ENCODE peak calls at places on chromosomes 16 and 17, in seven cellular contexts. O, E, Y, F, C, W and X are unnamed samples.
A peak's percentile ranks its signal among the peaks of the same experiment; 100 is the strongest.

GRCh38 chr17:51118330-51119195 is 2.1 kb downstream of the SPAG9 start:
- DNase-seq in O (peak; percentile 76), E (no peak), Y (no peak), F (no peak), C (no peak), W (no peak), X (peak; percentile 95)

GRCh38 chr16:6913535-6913934 is 419.1 kb upstream of the RBFOX1 start:
- DNase-seq in O (no peak), E (no peak), Y (no peak), F (no peak), C (no peak), W (no peak), X (no peak)

GRCh38 chr17:20995873-20996723 is 46.7 kb downstream of the USP22 start:
- DNase-seq in O (no peak), E (no peak), Y (no peak), F (no peak), C (no peak), W (no peak), X (no peak)

GRCh38 chr17:46831573-46832305 is 13.2 kb upstream of the WNT3 start:
- DNase-seq in O (no peak), E (no peak), Y (no peak), F (no peak), C (no peak), W (no peak), X (no peak)

GRCh38 chr17:75077490-75078096 is 10.2 kb upstream of the SLC16A5 start:
- DNase-seq in O (peak; percentile 83), E (peak; percentile 48), Y (peak; percentile 54), F (no peak), C (no peak), W (no peak), X (peak; percentile 71)

GRCh38 chr17:59796138-59796537 is 88.7 kb downstream of the VMP1 start:
- DNase-seq in O (no peak), E (no peak), Y (no peak), F (no peak), C (no peak), W (no peak), X (no peak)

GRCh38 chr16:90016339-90016950 is 2.8 kb downstream of the DBNDD1 start:
- DNase-seq in O (no peak), E (no peak), Y (no peak), F (no peak), C (no peak), W (no peak), X (no peak)

GRCh38 chr16:800834-801488 is 427 bp upstream of the GNG13 start:
- DNase-seq in O (no peak), E (no peak), Y (no peak), F (no peak), C (no peak), W (no peak), X (no peak)

GRCh38 chr17:81196505-81197408 is 26.0 kb downstream of the CEP131 start:
- DNase-seq in O (no peak), E (no peak), Y (no peak), F (no peak), C (no peak), W (no peak), X (no peak)

GRCh38 chr17:79814966-79815835 is 18.3 kb upstream of the CBX8 start:
- DNase-seq in O (peak; percentile 88), E (peak; percentile 60), Y (no peak), F (no peak), C (no peak), W (no peak), X (peak; percentile 88)

GRCh38 chr16:23739516-23739915 is 15.3 kb upstream of the CHP2 start:
- DNase-seq in O (no peak), E (no peak), Y (no peak), F (no peak), C (no peak), W (no peak), X (no peak)

GRCh38 chr16:53836680-53837079 is 132.7 kb downstream of the FTO start:
- DNase-seq in O (no peak), E (no peak), Y (no peak), F (no peak), C (no peak), W (no peak), X (no peak)

GRCh38 chr16:2519711-2520080 is 475 bp upstream of the AMDHD2 start:
- DNase-seq in O (no peak), E (no peak), Y (no peak), F (peak; percentile 81), C (no peak), W (no peak), X (no peak)

GRCh38 chr17:954431-955164 is 25.0 kb downstream of the NXN start:
- DNase-seq in O (no peak), E (peak; percentile 37), Y (no peak), F (no peak), C (no peak), W (no peak), X (no peak)

GRCh38 chr16:85836706-85837582 is 37.4 kb downstream of the COX4I1 start:
- DNase-seq in O (no peak), E (no peak), Y (no peak), F (no peak), C (no peak), W (no peak), X (no peak)

GRCh38 chr16:17469742-17470001 is 1.1 kb downstream of the XYLT1 start:
- DNase-seq in O (no peak), E (no peak), Y (no peak), F (no peak), C (no peak), W (no peak), X (no peak)

GRCh38 chr17:82242977-82243647 is 14.3 kb downstream of the SLC16A3 start:
- DNase-seq in O (peak; percentile 88), E (peak; percentile 93), Y (no peak), F (no peak), C (no peak), W (no peak), X (peak; percentile 89)

GRCh38 chr17:20202141-20202574 is 193.0 kb downstream of the SPECC1 start:
- DNase-seq in O (no peak), E (no peak), Y (no peak), F (no peak), C (no peak), W (no peak), X (no peak)

GRCh38 chr16:12618515-12618914 is 185.2 kb downstream of the CPPED1 start:
- DNase-seq in O (no peak), E (no peak), Y (no peak), F (no peak), C (no peak), W (no peak), X (no peak)

GRCh38 chr16:23587726-23588125 is 8.4 kb downstream of the NDUFAB1 start:
- DNase-seq in O (no peak), E (peak; percentile 77), Y (no peak), F (no peak), C (no peak), W (no peak), X (no peak)

GRCh38 chr17:47941998-47942490 is 673 bp downstream of the PNPO start:
- DNase-seq in O (no peak), E (no peak), Y (no peak), F (no peak), C (no peak), W (no peak), X (no peak)

GRCh38 chr16:81583893-81584705 is 139.5 kb downstream of the CMIP start:
- DNase-seq in O (peak; percentile 68), E (no peak), Y (no peak), F (no peak), C (no peak), W (peak; percentile 67), X (peak; percentile 64)

GRCh38 chr16:9706217-9706616 is 476.0 kb downstream of the GRIN2A start:
- DNase-seq in O (no peak), E (peak; percentile 17), Y (no peak), F (no peak), C (no peak), W (no peak), X (no peak)

DNA sequence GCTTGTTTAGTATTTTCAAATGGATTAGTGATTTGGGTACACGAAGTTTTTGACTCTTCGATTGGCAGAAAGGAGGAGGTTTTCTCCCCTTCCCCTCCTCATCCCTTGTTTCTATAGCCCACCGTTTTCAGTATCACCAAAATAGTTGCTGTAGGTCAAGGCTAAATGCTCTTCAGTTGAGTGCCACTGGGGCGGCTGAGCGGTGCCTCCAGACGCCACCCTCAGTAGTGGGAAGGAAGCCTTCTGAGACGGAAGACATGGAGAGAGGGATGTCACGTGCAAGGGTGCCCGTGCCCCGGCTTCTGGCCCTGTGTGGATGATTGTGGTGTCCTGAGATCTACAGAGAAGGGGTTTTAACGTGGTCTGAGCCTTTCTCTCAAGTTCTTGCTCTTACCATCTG is 39.7 kb upstream of the CRISPLD2 start:
- DNase-seq in O (no peak), E (no peak), Y (no peak), F (no peak), C (no peak), W (no peak), X (no peak)
- H3K36me3 ChIP-seq in O (peaks cover 32% of the 10 kb centered on the region), E (peaks cover 31% of the 10 kb centered on the region), Y (no peaks in the 10 kb centered on the region), F (peaks cover 51% of the 10 kb centered on the region), C (peaks cover 55% of the 10 kb centered on the region), W (peaks cover 4% of the 10 kb centered on the region), X (peaks cover 13% of the 10 kb centered on the region)

GRCh38 chr16:19613834-19614233 is 58.3 kb downstream of the VPS35L start:
- DNase-seq in O (no peak), E (peak; percentile 29), Y (no peak), F (no peak), C (no peak), W (no peak), X (no peak)
- H3K36me3 ChIP-seq in O (peaks cover 31% of the 10 kb centered on the region), E (peaks cover 4% of the 10 kb centered on the region), Y (no peaks in the 10 kb centered on the region), F (peaks cover 70% of the 10 kb centered on the region), C (peaks cover 79% of the 10 kb centered on the region), W (peaks cover 2% of the 10 kb centered on the region), X (no peaks in the 10 kb centered on the region)

GRCh38 chr17:16131593-16131992 is 83.7 kb downstream of the NCOR1 start:
- DNase-seq in O (no peak), E (no peak), Y (no peak), F (no peak), C (no peak), W (no peak), X (no peak)
- H3K36me3 ChIP-seq in O (peaks cover 23% of the 10 kb centered on the region), E (peaks cover 23% of the 10 kb centered on the region), Y (no peaks in the 10 kb centered on the region), F (peaks cover 56% of the 10 kb centered on the region), C (peaks cover 91% of the 10 kb centered on the region), W (peaks cover 6% of the 10 kb centered on the region), X (no peaks in the 10 kb centered on the region)

GRCh38 chr17:18327093-18327492 is 12.0 kb downstream of the SMCR8 start:
- DNase-seq in O (no peak), E (no peak), Y (no peak), F (no peak), C (no peak), W (no peak), X (no peak)

GRCh38 chr17:18328643-18329204 is 13.6 kb downstream of the SMCR8 start:
- DNase-seq in O (no peak), E (no peak), Y (no peak), F (no peak), C (no peak), W (no peak), X (no peak)

GRCh38 chr17:18326039-18326438 is 10.9 kb downstream of the SMCR8 start:
- DNase-seq in O (no peak), E (no peak), Y (no peak), F (no peak), C (no peak), W (no peak), X (no peak)

GRCh38 chr17:18327556-18327955 is 12.5 kb downstream of the SMCR8 start:
- DNase-seq in O (no peak), E (no peak), Y (no peak), F (no peak), C (no peak), W (no peak), X (no peak)

DNA sequence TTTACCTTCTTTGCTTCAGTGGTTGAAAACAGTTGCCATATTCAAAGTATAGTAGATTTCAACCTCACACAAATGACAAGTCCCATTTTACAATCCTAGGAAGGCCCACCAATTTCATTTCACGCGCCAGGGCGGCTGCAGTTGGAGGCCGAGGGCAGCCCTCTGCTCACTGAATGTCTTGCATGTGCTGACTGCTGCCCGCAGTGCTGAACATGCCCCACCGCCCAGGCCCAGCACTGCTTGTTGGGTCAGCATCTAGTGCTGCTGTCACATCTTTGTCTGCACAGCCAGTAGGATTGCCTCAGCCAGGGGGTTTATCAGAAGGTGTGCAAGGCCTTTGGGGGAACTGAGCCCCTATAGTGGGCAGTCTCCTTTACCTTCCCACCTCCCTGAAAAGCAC is 11.5 kb downstream of the SMCR8 start:
- DNase-seq in O (no peak), E (no peak), Y (no peak), F (no peak), C (no peak), W (no peak), X (no peak)
- H3K36me3 ChIP-seq in O (peaks cover 53% of the 10 kb centered on the region), E (peaks cover 13% of the 10 kb centered on the region), Y (no peaks in the 10 kb centered on the region), F (peaks cover 93% of the 10 kb centered on the region), C (peaks cover 88% of the 10 kb centered on the region), W (peaks cover 2% of the 10 kb centered on the region), X (no peaks in the 10 kb centered on the region)